ENCODE peak calls at places on chromosomes 7 and 10, in four cellular contexts. H is HCT116, M is H1, P is K562. E is an unnamed sample.

GRCh38 chr10:32189400-32190084 is 133.3 kb upstream of the KIF5B start:
- DNase-seq in M (no peak), P (peak), H (peak), E (no peak)

GRCh38 chr10:117167346-117168134 is 29.5 kb upstream of the VAX1 start:
- DNase-seq in M (no peak), P (no peak), H (no peak), E (no peak)

GRCh38 chr7:141785711-141786552 is 4.1 kb upstream of the TAS2R5 start:
- DNase-seq in M (no peak), P (peak), H (peak), E (peak)

GRCh38 chr10:46560381-46560780 is 3.9 kb upstream of the GPRIN2 start:
- DNase-seq in P (no peak), M (no peak), H (no peak), E (no peak)

GRCh38 chr7:50598455-50599343 is 33.5 kb upstream of the DDC start:
- DNase-seq in M (no peak), P (no peak), H (no peak), E (no peak)

GRCh38 chr10:2475711-2476110 is 591.6 kb upstream of the PFKP start:
- DNase-seq in P (no peak), H (no peak), M (no peak), E (no peak)

GRCh38 chr10:24821986-24822385 is 98.3 kb upstream of the ARHGAP21 start:
- DNase-seq in H (peak), M (no peak), P (no peak), E (no peak)

GRCh38 chr7:112023786-112024185 is 182.4 kb downstream of the DOCK4 start:
- DNase-seq in M (no peak), H (no peak), P (no peak), E (no peak)

GRCh38 chr7:18345641-18346234 is 149.8 kb upstream of the HDAC9 start:
- DNase-seq in P (peak), H (peak), M (no peak), E (no peak)

GRCh38 chr10:71517310-71518159 is 120.8 kb downstream of the CDH23 start:
- DNase-seq in H (no peak), P (no peak), M (no peak), E (no peak)

GRCh38 chr7:155804897-155805825 is 7.1 kb downstream of the SHH start:
- DNase-seq in P (peak), M (no peak), H (no peak), E (no peak)

GRCh38 chr10:104337985-104338735 is at the start of gene ITPRIP:
- DNase-seq in P (peak), M (no peak), H (peak), E (no peak)

GRCh38 chr10:95360122-95360715 is 69.4 kb upstream of the PDLIM1 start:
- DNase-seq in M (no peak), P (peak), H (no peak), E (no peak)

GRCh38 chr7:28149291-28150101 is 31.1 kb downstream of the JAZF1 start:
- DNase-seq in P (no peak), M (no peak), H (no peak), E (peak)

GRCh38 chr7:158272509-158273137 is 315.0 kb downstream of the PTPRN2 start:
- DNase-seq in P (no peak), H (no peak), M (no peak), E (no peak)

GRCh38 chr10:76397210-76397881 is 965.9 kb downstream of the LRMDA start:
- DNase-seq in M (no peak), P (no peak), H (no peak), E (no peak)

GRCh38 chr10:100909506-100910260 is 3.1 kb upstream of the SLF2 start:
- DNase-seq in P (no peak), M (no peak), H (no peak), E (no peak)

GRCh38 chr10:17905491-17905890 is 46.2 kb upstream of the SLC39A12 start:
- DNase-seq in M (no peak), P (no peak), H (no peak), E (no peak)

GRCh38 chr7:120951826-120952225 is 1.2 kb downstream of the ING3 start:
- DNase-seq in H (no peak), P (no peak), M (no peak), E (no peak)

GRCh38 chr10:110103921-110104461 is 96.2 kb downstream of the ADD3 start:
- DNase-seq in H (no peak), P (no peak), M (no peak), E (no peak)

DNA sequence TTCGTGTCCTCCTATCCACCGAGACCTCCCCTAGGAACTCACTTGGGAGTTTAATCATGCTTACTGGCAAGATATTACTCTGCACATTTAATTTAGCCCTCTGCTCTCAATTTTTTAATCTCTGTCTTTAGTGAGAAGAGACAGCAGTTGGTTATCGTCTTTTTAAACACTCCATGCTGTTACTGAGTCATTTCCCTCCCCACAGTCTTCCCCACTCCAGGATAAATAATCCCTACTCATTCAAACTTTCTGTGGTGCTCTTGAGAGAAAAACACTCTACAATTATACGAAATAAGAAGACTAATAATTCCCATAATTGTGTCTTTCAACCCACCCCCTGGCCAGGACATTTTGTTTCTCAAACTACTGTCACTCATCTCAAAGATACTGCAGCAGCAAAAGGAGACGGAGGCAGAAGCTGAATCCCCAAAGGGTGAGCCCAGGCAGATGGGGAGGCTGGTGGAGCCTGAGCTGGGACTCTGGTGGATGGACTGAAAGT is 84.2 kb downstream of the ANK3 start:
- DNase-seq in P (peak), M (no peak), H (no peak), E (no peak)
- TF ChIP-seq EGR1 in P (no peak), M (no peak), H (no peak), E (no peak)

GRCh38 chr7:38199154-38199553 is 21.1 kb downstream of the STARD3NL start:
- DNase-seq in H (no peak), P (no peak), M (no peak), E (no peak)
- TF ChIP-seq CTCF in H (no peak), P (no peak), M (no peak), E (no peak)

GRCh38 chr10:75030371-75030770 is 81.1 kb upstream of the SAMD8 start:
- DNase-seq in P (no peak), M (no peak), H (no peak), E (no peak)

GRCh38 chr10:75028748-75029147 is 82.7 kb upstream of the SAMD8 start:
- DNase-seq in H (no peak), M (no peak), P (no peak), E (no peak)

GRCh38 chr10:75032119-75032518 is 79.3 kb upstream of the SAMD8 start:
- DNase-seq in P (no peak), M (no peak), H (no peak), E (no peak)

GRCh38 chr10:75029874-75030273 is 81.6 kb upstream of the SAMD8 start:
- DNase-seq in H (no peak), P (no peak), M (no peak), E (no peak)

DNA sequence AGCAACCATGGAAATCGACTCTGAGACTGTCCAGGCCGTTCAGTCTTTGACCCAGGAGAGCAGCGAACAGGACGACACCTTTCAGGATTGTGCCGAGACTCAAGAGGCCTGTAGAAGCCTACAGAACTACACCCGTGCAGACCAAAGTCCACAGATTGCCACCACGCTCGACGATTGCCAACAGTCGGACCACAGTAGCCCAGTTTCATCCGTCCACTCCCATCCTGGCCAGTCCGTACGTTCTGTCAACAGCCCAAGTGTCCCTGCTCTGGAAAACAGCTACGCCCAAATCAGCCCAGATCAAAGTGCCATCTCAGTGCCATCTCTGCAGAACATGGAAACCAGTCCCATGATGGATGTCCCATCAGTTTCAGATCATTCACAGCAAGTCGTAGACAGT is 82.0 kb upstream of the SAMD8 start:
- DNase-seq in M (no peak), P (no peak), H (no peak), E (no peak)
- TF ChIP-seq EGR1 in M (no peak), P (no peak), H (no peak), E (no peak)

GRCh38 chr10:1380075-1380793 is 324.0 kb downstream of the WDR37 start:
- DNase-seq in M (no peak), H (no peak), P (no peak), E (no peak)
- TF ChIP-seq CTCF in M (no peak), H (no peak), P (no peak), E (no peak)

E was measured in GM12878.